ENCODE peak calls at places on chromosomes 3 and 15, in seven cellular contexts. Y, O, N, K, D, V and Z are unnamed samples.

GRCh38 chr15:89385596-89386242 is 51.1 kb upstream of the POLG start:
- DNase-seq in Y (no peak), O (no peak), N (no peak), K (no peak), D (no peak), V (no peak), Z (no peak)

GRCh38 chr3:66572938-66573710 is 72.3 kb upstream of the LRIG1 start:
- DNase-seq in Y (no peak), O (peak; percentile 14), N (no peak), K (no peak), D (no peak), V (no peak), Z (no peak)

GRCh38 chr15:40238927-40239591 is at the start of gene PAK6:
- DNase-seq in Y (no peak), O (peak; percentile 83), N (no peak), K (no peak), D (peak; percentile 53), V (peak; percentile 85), Z (no peak)

GRCh38 chr3:49104427-49105291 is at the start of gene QARS1:
- DNase-seq in Y (peak; percentile 85), O (peak; percentile 96), N (peak; percentile 91), K (peak; percentile 83), D (peak; percentile 83), V (peak; percentile 97), Z (peak; percentile 69)

GRCh38 chr15:63332367-63333078 is 49.1 kb downstream of the CA12 start:
- DNase-seq in Y (no peak), O (peak; percentile 64), N (no peak), K (peak; percentile 91), D (peak; percentile 84), V (peak; percentile 72), Z (no peak)

GRCh38 chr3:117763561-117763960 is 1054.0 kb downstream of the TUSC7 start:
- DNase-seq in Y (no peak), O (no peak), N (no peak), K (no peak), D (no peak), V (no peak), Z (no peak)

GRCh38 chr3:73449774-73450173 is 175.0 kb downstream of the PDZRN3 start:
- DNase-seq in Y (no peak), O (no peak), N (no peak), K (no peak), D (no peak), V (no peak), Z (peak; percentile 31)

GRCh38 chr3:55203006-55203405 is 275.1 kb upstream of the LRTM1 start:
- DNase-seq in Y (no peak), O (peak; percentile 36), N (no peak), K (no peak), D (peak; percentile 39), V (peak; percentile 17), Z (no peak)

GRCh38 chr15:88344786-88345185 is 88.2 kb upstream of the NTRK3 start:
- DNase-seq in Y (no peak), O (no peak), N (no peak), K (no peak), D (no peak), V (no peak), Z (no peak)

GRCh38 chr3:28287046-28287445 is 45.6 kb downstream of the CMC1 start:
- DNase-seq in Y (no peak), O (no peak), N (no peak), K (no peak), D (no peak), V (no peak), Z (no peak)

GRCh38 chr3:30583973-30584372 is 22.4 kb upstream of the TGFBR2 start:
- DNase-seq in Y (no peak), O (no peak), N (no peak), K (no peak), D (no peak), V (no peak), Z (no peak)

GRCh38 chr3:190252080-190252479 is 70.2 kb downstream of the CLDN1 start:
- DNase-seq in Y (no peak), O (peak; percentile 71), N (no peak), K (peak; percentile 40), D (peak; percentile 10), V (peak; percentile 40), Z (no peak)

GRCh38 chr15:77181305-77182074 is 110.6 kb upstream of the TSPAN3 start:
- DNase-seq in Y (no peak), O (no peak), N (no peak), K (no peak), D (no peak), V (no peak), Z (peak; percentile 82)

GRCh38 chr3:152046280-152046679 is 172.8 kb downstream of the SUCNR1 start:
- DNase-seq in Y (no peak), O (no peak), N (no peak), K (no peak), D (no peak), V (no peak), Z (no peak)

GRCh38 chr15:69562564-69562963 is 109.9 kb downstream of the RPLP1 start:
- DNase-seq in Y (no peak), O (no peak), N (no peak), K (no peak), D (no peak), V (no peak), Z (no peak)

GRCh38 chr15:41465822-41466421 is 27.8 kb upstream of the ITPKA start:
- DNase-seq in Y (no peak), O (peak; percentile 51), N (no peak), K (peak; percentile 65), D (peak; percentile 19), V (peak; percentile 34), Z (no peak)

GRCh38 chr15:101525087-101525669 is 35.7 kb upstream of the PCSK6 start:
- DNase-seq in Y (no peak), O (peak; percentile 4), N (no peak), K (no peak), D (no peak), V (no peak), Z (no peak)

GRCh38 chr15:65171428-65171827 is 13.7 kb downstream of the CLPX start:
- DNase-seq in Y (no peak), O (no peak), N (no peak), K (no peak), D (no peak), V (no peak), Z (no peak)

GRCh38 chr3:157100079-157100477 is 59.9 kb downstream of the CCNL1 start:
- DNase-seq in Y (no peak), O (no peak), N (no peak), K (no peak), D (no peak), V (no peak), Z (no peak)

GRCh38 chr3:64291956-64292355 is 66.7 kb upstream of the PRICKLE2 start:
- DNase-seq in Y (no peak), O (peak; percentile 77), N (no peak), K (peak; percentile 77), D (peak; percentile 64), V (peak; percentile 22), Z (no peak)

GRCh38 chr3:140386357-140387100 is 291.3 kb upstream of the TRIM42 start:
- DNase-seq in Y (no peak), O (no peak), N (no peak), K (no peak), D (no peak), V (no peak), Z (no peak)

GRCh38 chr15:51374131-51374530 is 32.7 kb downstream of the GLDN start:
- DNase-seq in Y (no peak), O (no peak), N (no peak), K (no peak), D (no peak), V (no peak), Z (no peak)

GRCh38 chr3:195766671-195767070 is 45.1 kb downstream of the MUC4 start:
- DNase-seq in Y (no peak), O (no peak), N (no peak), K (no peak), D (no peak), V (no peak), Z (no peak)

GRCh38 chr3:147816770-147817169 is 407.6 kb downstream of the ZIC1 start:
- DNase-seq in Y (no peak), O (peak; percentile 44), N (no peak), K (peak; percentile 8), D (no peak), V (no peak), Z (no peak)

GRCh38 chr3:114451561-114452018 is 157.8 kb downstream of the TIGIT start:
- DNase-seq in Y (no peak), O (no peak), N (peak; percentile 30), K (no peak), D (no peak), V (no peak), Z (no peak)

GRCh38 chr15:38702178-38702912 is 137.7 kb upstream of the RASGRP1 start:
- DNase-seq in Y (no peak), O (no peak), N (no peak), K (no peak), D (no peak), V (no peak), Z (no peak)

GRCh38 chr3:171393032-171393744 is 67.0 kb downstream of the TNIK start:
- DNase-seq in Y (no peak), O (no peak), N (no peak), K (no peak), D (no peak), V (no peak), Z (no peak)

GRCh38 chr3:184796551-184796950 is 15.4 kb upstream of the VPS8 start:
- DNase-seq in Y (no peak), O (no peak), N (no peak), K (no peak), D (no peak), V (no peak), Z (no peak)

GRCh38 chr3:61192222-61192621 is 59.0 kb downstream of the FHIT start:
- DNase-seq in Y (no peak), O (no peak), N (no peak), K (no peak), D (no peak), V (no peak), Z (no peak)

GRCh38 chr3:52374173-52374572 is 58.1 kb downstream of the DNAH1 start:
- DNase-seq in Y (no peak), O (no peak), N (no peak), K (no peak), D (no peak), V (no peak), Z (no peak)

GRCh38 chr3:105916767-105917166 is 48.0 kb upstream of the CBLB start:
- DNase-seq in Y (no peak), O (no peak), N (no peak), K (no peak), D (no peak), V (no peak), Z (no peak)

GRCh38 chr3:13494463-13495350 is 14.6 kb downstream of the HDAC11 start:
- DNase-seq in Y (no peak), O (peak; percentile 67), N (peak; percentile 65), K (no peak), D (peak; percentile 27), V (peak; percentile 52), Z (no peak)

GRCh38 chr3:46129588-46130272 is 78.4 kb downstream of the CCR1 start:
- DNase-seq in Y (no peak), O (no peak), N (no peak), K (no peak), D (no peak), V (no peak), Z (no peak)

GRCh38 chr3:148162132-148162531 is 535.6 kb upstream of the AGTR1 start:
- DNase-seq in Y (no peak), O (peak; percentile 10), N (no peak), K (no peak), D (no peak), V (no peak), Z (no peak)

GRCh38 chr3:5144316-5144994 is 22.4 kb downstream of the ARL8B start:
- DNase-seq in Y (no peak), O (no peak), N (no peak), K (no peak), D (no peak), V (no peak), Z (no peak)

GRCh38 chr15:100334015-100334414 is 7.8 kb downstream of the ADAMTS17 start:
- DNase-seq in Y (no peak), O (no peak), N (no peak), K (no peak), D (no peak), V (no peak), Z (no peak)

GRCh38 chr3:122063908-122064307 is 8.7 kb downstream of the CD86 start:
- DNase-seq in Y (no peak), O (no peak), N (no peak), K (no peak), D (no peak), V (no peak), Z (no peak)